ENCODE peak calls at places on chromosome 16, in five cellular contexts. M is IMR-90, F is erythroblast, V is right lobe of liver, R is transverse colon. Y is an unnamed sample.

GRCh38 chr16:9955677-9956076 is 226.6 kb downstream of the GRIN2A start:
- DNase-seq in V (no peak), F (no peak), R (no peak), M (no peak), Y (no peak)

GRCh38 chr16:35188288-35189155 is 1729.1 kb downstream of the TP53TG3F start:
- DNase-seq in R (no peak), F (no peak), V (peak), M (no peak), Y (no peak)

GRCh38 chr16:67237396-67238277 is 9.6 kb downstream of the FHOD1 start:
- DNase-seq in R (no peak), M (no peak), F (no peak), V (no peak), Y (no peak)

GRCh38 chr16:4316732-4317461 is 1.0 kb downstream of the GLIS2 start:
- DNase-seq in V (no peak), M (no peak), F (no peak), R (peak), Y (peak)

GRCh38 chr16:89324056-89325010 is 106.8 kb downstream of the ZNF778 start:
- DNase-seq in V (no peak), R (no peak), M (peak), F (no peak), Y (no peak)

GRCh38 chr16:56019274-56019673 is 144.1 kb upstream of the CES5A start:
- DNase-seq in F (no peak), V (no peak), M (no peak), R (no peak), Y (no peak)

GRCh38 chr16:87560428-87561199 is 41.7 kb upstream of the JPH3 start:
- DNase-seq in V (no peak), F (peak), M (no peak), R (peak), Y (peak)

GRCh38 chr16:57041182-57042156 is 50.9 kb upstream of the CPNE2 start:
- DNase-seq in R (peak), V (no peak), F (no peak), M (no peak), Y (peak)

GRCh38 chr16:77679901-77680300 is 42.4 kb upstream of the NUDT7 start:
- DNase-seq in V (no peak), M (no peak), F (peak), R (no peak), Y (no peak)

GRCh38 chr16:30737794-30738648 is 10.2 kb upstream of the PHKG2 start:
- DNase-seq in V (no peak), M (no peak), R (no peak), F (no peak), Y (no peak)

GRCh38 chr16:65572156-65572555 is 450.3 kb upstream of the CDH11 start:
- DNase-seq in M (peak), F (no peak), V (no peak), R (no peak), Y (no peak)

GRCh38 chr16:78686601-78687000 is 587.1 kb downstream of the WWOX start:
- DNase-seq in M (no peak), F (no peak), V (no peak), R (no peak), Y (no peak)

GRCh38 chr16:30858829-30859423 is 35.0 kb downstream of the BCL7C start:
- DNase-seq in M (no peak), R (no peak), V (no peak), F (no peak), Y (no peak)

GRCh38 chr16:69498926-69499325 is 66.8 kb upstream of the NFAT5 start:
- DNase-seq in M (no peak), F (no peak), V (no peak), R (no peak), Y (no peak)

GRCh38 chr16:69499541-69500255 is 66.1 kb upstream of the NFAT5 start:
- DNase-seq in M (no peak), R (no peak), F (no peak), V (no peak), Y (no peak)

GRCh38 chr16:69495821-69496220 is 69.9 kb upstream of the NFAT5 start:
- DNase-seq in F (no peak), M (no peak), V (no peak), R (no peak), Y (peak)

GRCh38 chr16:69496376-69496775 is 69.4 kb upstream of the NFAT5 start:
- DNase-seq in F (no peak), M (no peak), V (no peak), R (no peak), Y (no peak)

DNA sequence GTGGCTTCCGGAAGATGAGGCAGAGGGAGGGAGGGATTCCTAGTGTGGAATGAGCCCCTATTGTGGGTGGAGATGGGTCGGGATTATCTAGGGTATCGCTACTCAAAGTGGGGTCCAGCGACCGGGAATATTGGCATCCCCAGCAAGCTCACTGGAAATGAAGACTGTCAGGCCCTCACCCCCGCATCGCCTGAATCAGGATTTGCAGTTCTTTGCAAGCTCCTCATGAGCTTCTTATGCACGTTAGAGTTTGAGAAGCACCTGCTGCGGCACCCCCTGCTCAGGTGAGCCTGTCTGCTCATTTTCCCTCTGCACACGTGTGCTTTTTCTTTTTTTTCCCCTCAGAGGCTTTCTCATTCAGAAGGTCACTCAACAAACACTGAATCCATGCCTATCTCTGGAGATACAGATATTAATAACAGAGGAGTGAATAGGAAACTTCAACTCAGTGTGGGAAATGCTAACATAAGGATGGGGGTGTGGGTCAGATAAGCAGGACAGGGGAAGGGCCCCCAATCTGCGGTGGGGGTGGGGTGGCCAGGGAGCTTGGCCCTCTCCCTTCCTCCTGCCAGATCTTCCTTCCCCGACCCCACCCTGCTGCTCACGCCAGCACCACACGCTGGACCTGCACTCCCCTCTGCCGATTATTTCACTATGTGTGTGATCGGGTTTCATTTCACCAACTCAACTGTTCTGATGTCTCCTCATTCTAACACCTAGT is 67.7 kb upstream of the NFAT5 start:
- DNase-seq in F (no peak), V (no peak), R (no peak), M (no peak), Y (no peak)
- TF ChIP-seq POLR2A in F (no peak), V (no peak), R (no peak), M (no peak), Y (no peak)

GRCh38 chr16:75251280-75252048 is at the start of gene BCAR1:
- DNase-seq in M (peak), F (peak), V (peak), R (peak), Y (peak)
- TF ChIP-seq POLR2A in M (peak), F (peak), V (peak), R (no peak), Y (no peak)

GRCh38 chr16:85568519-85568918 is 44.6 kb upstream of the GSE1 start:
- DNase-seq in F (peak), V (peak), R (peak), M (no peak), Y (peak)

GRCh38 chr16:85570213-85570734 is 42.8 kb upstream of the GSE1 start:
- DNase-seq in F (no peak), R (no peak), V (no peak), M (no peak), Y (peak)

GRCh38 chr16:85570735-85571562 is 42.2 kb upstream of the GSE1 start:
- DNase-seq in R (peak), F (peak), V (peak), M (no peak), Y (peak)

GRCh38 chr16:85569039-85569614 is 44.0 kb upstream of the GSE1 start:
- DNase-seq in R (no peak), F (no peak), V (no peak), M (no peak), Y (peak)

DNA sequence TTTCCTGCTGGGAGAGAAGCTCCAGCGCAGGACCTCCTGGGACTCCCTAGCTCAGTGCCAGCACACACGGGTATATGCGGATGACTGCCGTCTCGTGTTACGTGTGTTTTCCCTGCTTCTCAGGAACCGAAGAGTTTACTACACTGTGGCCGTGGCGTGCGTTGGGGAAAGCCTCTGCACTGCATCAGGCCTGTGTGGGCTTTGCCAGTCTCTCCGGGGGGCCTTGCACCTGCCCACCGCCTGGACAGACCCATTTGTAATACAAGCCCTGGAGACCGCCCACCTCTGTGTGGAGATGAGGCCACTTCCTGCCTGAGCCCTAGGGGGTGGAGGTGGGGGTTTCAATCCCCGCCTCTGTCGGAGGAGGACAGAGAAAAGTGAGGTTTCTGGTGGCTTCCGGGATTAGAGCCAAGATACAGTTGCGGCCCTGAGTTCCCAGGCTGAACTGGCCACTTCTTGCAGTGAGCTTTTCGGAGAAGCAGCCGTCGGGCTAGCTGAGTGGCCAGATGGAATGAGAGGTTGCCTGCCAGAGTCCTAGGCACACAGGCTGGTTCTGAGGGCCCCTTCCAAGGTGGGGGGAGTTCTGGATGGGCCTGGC is 43.4 kb upstream of the GSE1 start:
- DNase-seq in F (peak), R (peak), V (no peak), M (peak), Y (peak)
- TF ChIP-seq POLR2A in F (no peak), R (no peak), V (no peak), M (no peak), Y (no peak)

DNA sequence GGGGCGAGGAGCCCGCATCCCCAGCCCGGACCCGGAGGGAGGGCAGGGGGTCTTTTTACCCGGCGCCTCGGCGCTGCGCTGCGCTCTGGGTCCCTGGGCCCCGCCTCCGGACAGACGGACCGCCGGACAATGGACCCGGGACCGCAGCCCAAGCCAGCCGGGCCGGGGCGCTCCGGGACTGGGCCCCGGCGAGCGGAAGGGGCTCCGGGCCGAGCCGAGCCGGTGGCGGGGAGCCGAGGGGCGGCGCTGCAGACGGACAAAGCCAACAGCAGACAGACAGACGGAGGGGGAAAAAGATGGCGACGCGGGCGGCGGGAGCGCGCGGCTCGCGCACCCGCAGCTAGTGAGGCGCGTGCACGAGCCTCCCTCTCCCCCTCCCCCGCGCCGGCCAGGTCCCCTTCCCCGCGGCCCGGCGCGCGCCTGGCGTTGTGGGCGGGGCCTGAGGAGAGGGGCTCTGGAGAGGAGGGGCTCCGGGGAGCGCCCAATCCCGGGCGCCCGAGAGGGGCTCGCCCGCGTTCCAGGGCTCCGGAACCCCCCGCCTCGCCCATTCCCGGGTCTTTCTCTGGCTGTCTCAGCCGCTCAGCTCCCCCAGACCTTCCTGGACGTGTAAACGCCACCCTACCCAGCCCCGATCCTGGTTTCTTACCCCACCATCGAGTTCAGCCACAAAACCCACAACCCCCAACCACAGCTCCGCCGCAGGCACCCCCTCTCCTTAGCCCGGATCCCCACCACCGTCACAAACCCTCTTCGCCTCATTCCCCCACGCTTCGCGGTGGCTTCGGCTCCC is at the start of gene ZNF821:
- DNase-seq in V (peak), M (peak), F (peak), R (peak), Y (peak)
- TF ChIP-seq POLR2A in V (peak), M (peak), F (no peak), R (no peak), Y (no peak)

DNA sequence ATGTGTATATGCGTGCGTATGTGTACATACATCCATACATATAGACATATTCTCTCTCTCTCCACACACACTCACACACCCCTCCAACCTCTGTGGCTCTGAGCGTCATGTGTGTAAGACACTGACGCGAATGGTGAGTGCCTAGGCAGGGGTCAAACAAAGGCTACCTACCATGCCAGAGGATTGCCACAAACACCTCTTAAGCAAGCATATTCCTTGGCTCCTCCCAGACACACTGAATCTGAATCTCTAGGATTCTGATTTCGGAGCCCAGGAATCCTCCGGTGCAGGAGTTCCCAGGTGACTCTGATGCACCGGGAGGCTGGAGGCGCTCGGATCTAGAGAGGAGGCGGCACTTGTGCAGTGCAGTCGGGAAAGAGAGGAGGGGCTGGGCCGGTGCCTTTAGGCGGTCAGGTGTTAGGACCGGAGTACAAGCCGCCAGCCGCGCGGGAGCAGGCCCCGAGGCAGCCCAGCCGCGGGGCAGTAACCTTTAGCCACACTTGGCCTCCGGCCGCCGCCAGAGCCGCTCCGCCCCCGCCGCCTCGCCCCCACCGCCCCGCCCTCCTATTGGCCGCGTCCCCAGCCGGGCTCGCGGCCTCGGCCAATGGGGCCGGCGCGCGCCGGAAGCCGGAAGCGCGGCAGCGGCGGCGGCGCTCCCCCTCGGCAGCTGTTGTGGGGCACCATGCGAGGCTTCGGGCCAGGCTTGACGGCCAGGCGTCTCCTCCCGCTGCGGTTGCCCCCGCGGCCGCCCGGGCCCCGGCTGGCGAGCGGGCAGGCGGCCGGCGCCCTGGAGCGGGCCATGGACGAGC is at the start of gene MLYCD:
- DNase-seq in M (peak), R (peak), V (peak), F (peak), Y (peak)
- TF ChIP-seq POLR2A in M (peak), R (no peak), V (peak), F (peak), Y (no peak)

GRCh38 chr16:68754117-68754792 is 17.2 kb downstream of the CDH1 start:
- DNase-seq in R (peak), F (no peak), V (no peak), M (no peak), Y (no peak)
- TF ChIP-seq POLR2A in R (peak), F (no peak), V (no peak), M (no peak), Y (no peak)

Y was measured in stomach.